ENCODE peak calls at places on chromosomes 7 and 10, in six cellular contexts. U is lower leg skin, W is IMR-90, N is cardiac fibroblast, H is choroid plexus epithelial cell, P is sigmoid colon. C is an unnamed sample.

GRCh38 chr10:43808136-43808535 is 159.5 kb upstream of the ZNF32 start:
- DNase-seq in U (no peak), W (peak), N (peak), H (no peak), P (no peak), C (no peak)

GRCh38 chr7:78510580-78511188 is 712.1 kb downstream of the PHTF2 start:
- DNase-seq in U (no peak), W (peak), N (peak), H (peak), P (no peak), C (no peak)

GRCh38 chr10:27446091-27446918 is 57.8 kb upstream of the RAB18 start:
- DNase-seq in U (no peak), W (peak), N (peak), H (peak), P (no peak), C (no peak)

GRCh38 chr10:87722716-87723115 is 63.0 kb downstream of the PAPSS2 start:
- DNase-seq in U (no peak), W (no peak), N (no peak), H (no peak), P (no peak), C (no peak)

GRCh38 chr10:50740351-50740688 is 584 bp downstream of the ASAH2B start:
- DNase-seq in U (no peak), W (peak), N (peak), H (peak), P (no peak), C (no peak)

GRCh38 chr7:121714559-121715303 is 158.2 kb upstream of the PTPRZ1 start:
- DNase-seq in U (no peak), W (no peak), N (no peak), H (no peak), P (no peak), C (no peak)

GRCh38 chr10:130495116-130495862 is 359.1 kb downstream of the GLRX3 start:
- DNase-seq in U (no peak), W (no peak), N (no peak), H (no peak), P (peak), C (no peak)

GRCh38 chr7:70638381-70639128 is 493.4 kb upstream of the GALNT17 start:
- DNase-seq in U (no peak), W (peak), N (no peak), H (no peak), P (no peak), C (no peak)

GRCh38 chr7:30430300-30430699 is 48.3 kb downstream of the NOD1 start:
- DNase-seq in U (no peak), W (no peak), N (peak), H (peak), P (peak), C (no peak)

GRCh38 chr7:87413951-87414381 is 61.5 kb downstream of the ABCB4 start:
- DNase-seq in U (no peak), W (peak), N (peak), H (peak), P (no peak), C (no peak)

GRCh38 chr7:87420173-87420572 is 55.3 kb downstream of the ABCB4 start:
- DNase-seq in U (no peak), W (no peak), N (no peak), H (no peak), P (no peak), C (no peak)

GRCh38 chr7:87414400-87415188 is 60.9 kb downstream of the ABCB4 start:
- DNase-seq in U (no peak), W (peak), N (peak), H (peak), P (no peak), C (no peak)

GRCh38 chr7:87413029-87413428 is 62.5 kb downstream of the ABCB4 start:
- DNase-seq in U (no peak), W (peak), N (peak), H (peak), P (no peak), C (no peak)

GRCh38 chr7:87416682-87417587 is 58.5 kb downstream of the ABCB4 start:
- DNase-seq in U (peak), W (peak), N (peak), H (peak), P (no peak), C (no peak)
- TF ChIP-seq CTCF in U (no peak), W (peak), N (peak), H (peak), P (peak), C (peak)

GRCh38 chr10:70137135-70137534 is 4.5 kb upstream of the AIFM2 start:
- DNase-seq in U (no peak), W (no peak), N (no peak), H (no peak), P (no peak), C (no peak)
- H3K4me3 ChIP-seq in U (no peak), W (no peak), N (no peak), H (no peak), P (no peak), C (no peak)

DNA sequence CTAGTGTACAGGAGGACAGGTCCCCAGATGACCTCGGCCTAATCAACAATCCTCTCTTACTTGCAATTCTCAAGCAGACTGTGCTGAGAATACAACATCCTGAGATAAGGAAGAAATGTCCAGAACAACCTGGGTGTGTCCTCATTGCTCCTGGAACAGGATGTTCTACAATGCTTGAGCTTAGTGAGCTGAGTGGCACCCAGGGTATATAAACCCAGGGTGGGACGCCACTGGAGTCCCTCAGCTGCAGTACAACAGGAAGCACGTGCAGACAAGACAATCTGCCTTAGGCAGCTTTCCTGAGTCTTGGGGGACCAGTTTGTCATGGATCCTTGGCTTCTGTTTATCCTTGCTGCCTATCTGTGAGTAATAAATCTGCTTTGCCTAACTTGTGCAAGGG is 27.7 kb upstream of the SLC25A13 start:
- DNase-seq in U (peak), W (no peak), N (peak), H (no peak), P (no peak), C (no peak)
- TF ChIP-seq CTCF in U (no peak), W (no peak), N (no peak), H (no peak), P (no peak), C (no peak)

GRCh38 chr7:5139998-5140397 is 50.0 kb upstream of the WIPI2 start:
- DNase-seq in U (no peak), W (peak), N (peak), H (peak), P (no peak), C (no peak)

GRCh38 chr7:5143106-5143505 is 46.9 kb upstream of the WIPI2 start:
- DNase-seq in U (no peak), W (no peak), N (no peak), H (no peak), P (no peak), C (no peak)

GRCh38 chr7:5143935-5144903 is 45.8 kb upstream of the WIPI2 start:
- DNase-seq in U (no peak), W (peak), N (peak), H (peak), P (no peak), C (no peak)
- H3K4me3 ChIP-seq in U (no peak), W (no peak), N (no peak), H (no peak), P (no peak), C (no peak)

GRCh38 chr7:127651556-127652332 is at the start of gene SND1:
- DNase-seq in U (peak), W (peak), N (peak), H (peak), P (peak), C (peak)

GRCh38 chr7:127653396-127653795 is 1.4 kb downstream of the SND1 start:
- DNase-seq in U (no peak), W (no peak), N (no peak), H (no peak), P (no peak), C (no peak)

GRCh38 chr7:127652333-127653248 is 597 bp downstream of the SND1 start:
- DNase-seq in U (no peak), W (peak), N (peak), H (peak), P (no peak), C (no peak)

GRCh38 chr7:127648986-127649385 is 3.0 kb upstream of the SND1 start:
- DNase-seq in U (no peak), W (no peak), N (no peak), H (no peak), P (no peak), C (no peak)

DNA sequence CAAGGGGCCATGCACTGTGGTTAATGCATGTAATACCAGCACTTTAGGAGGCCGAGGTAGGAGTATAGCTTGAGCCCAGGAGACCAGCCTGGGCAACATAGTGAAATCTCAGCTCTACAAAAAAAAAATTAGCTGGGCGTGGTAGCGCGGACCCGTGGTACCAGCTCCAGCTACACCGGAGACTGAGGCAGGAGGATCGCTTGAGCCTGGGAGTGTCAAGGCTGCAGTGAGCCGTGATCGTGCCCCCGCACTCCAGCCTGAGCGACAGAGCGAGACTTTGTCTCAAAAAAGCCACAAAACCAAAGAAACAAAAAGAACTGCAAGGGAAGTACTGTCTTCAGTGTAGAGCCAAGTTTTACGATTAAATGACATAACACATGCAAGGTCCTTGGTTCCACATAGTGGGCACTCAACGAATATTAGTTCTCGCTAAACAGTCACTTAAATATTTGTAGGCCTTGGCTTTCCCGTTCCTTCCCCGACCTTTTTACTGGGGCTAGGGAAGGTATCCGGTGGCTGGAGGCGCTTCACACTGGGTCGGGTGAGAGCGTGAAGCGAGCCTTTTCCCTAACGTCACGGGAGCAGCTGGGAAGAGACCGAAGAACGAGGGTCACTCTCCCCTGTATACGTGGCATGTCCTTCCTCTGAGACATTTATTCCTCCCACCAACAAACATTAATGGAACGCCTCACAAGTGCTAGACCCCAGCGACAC is 995 bp upstream of the SND1 start:
- DNase-seq in U (no peak), W (peak), N (no peak), H (peak), P (peak), C (no peak)
- TF ChIP-seq CTCF in U (no peak), W (no peak), N (no peak), H (no peak), P (no peak), C (no peak)

C was measured in esophagus squamous epithelium.